ENCODE peak calls at places on chromosomes 1 and 21, in seven cellular contexts. R, Q, W, S, M, A and O are unnamed samples.

GRCh38 chr1:16015491-16015890 is 2.4 kb downstream of the HSPB7 start:
- DNase-seq in Q (no peak), R (no peak), W (no peak), M (no peak), A (peak), S (no peak), O (no peak)

GRCh38 chr1:22625262-22625925 is 11.0 kb upstream of the C1QA start:
- DNase-seq in M (no peak), Q (no peak), R (no peak), S (no peak), A (no peak), W (peak), O (no peak)

GRCh38 chr1:77757616-77758015 is 2.0 kb downstream of the USP33 start:
- DNase-seq in W (peak), Q (peak), R (no peak), S (no peak), M (no peak), A (no peak), O (no peak)

GRCh38 chr1:153790996-153791855 is 16.0 kb downstream of the SLC27A3 start:
- DNase-seq in Q (no peak), W (peak), M (no peak), R (no peak), A (peak), S (no peak), O (no peak)

GRCh38 chr1:211372463-211372862 is 45.8 kb downstream of the TRAF5 start:
- DNase-seq in Q (no peak), W (no peak), S (no peak), M (no peak), A (no peak), R (no peak), O (no peak)

GRCh38 chr1:42765832-42766722 is 751 bp downstream of the P3H1 start:
- DNase-seq in W (peak), Q (no peak), M (no peak), A (peak), R (no peak), S (peak), O (no peak)

GRCh38 chr1:161089938-161090337 is 580 bp upstream of the NECTIN4 start:
- DNase-seq in W (no peak), S (no peak), A (no peak), M (no peak), R (no peak), Q (no peak), O (no peak)

GRCh38 chr1:22031214-22031962 is 21.1 kb upstream of the CDC42 start:
- DNase-seq in A (no peak), Q (no peak), W (peak), M (no peak), S (no peak), R (no peak), O (peak)

GRCh38 chr1:157156058-157156541 is 17.9 kb upstream of the ETV3 start:
- DNase-seq in Q (no peak), R (peak), A (peak), M (peak), S (peak), W (peak), O (peak)

GRCh38 chr1:54124472-54124871 is 28.3 kb downstream of the CDCP2 start:
- DNase-seq in M (no peak), S (no peak), R (no peak), A (peak), W (no peak), Q (no peak), O (no peak)

GRCh38 chr1:81254068-81254467 is 546.7 kb upstream of the ADGRL2 start:
- DNase-seq in Q (no peak), W (no peak), A (no peak), S (no peak), R (no peak), M (no peak), O (no peak)

GRCh38 chr1:84855947-84856660 is 36.9 kb downstream of the LPAR3 start:
- DNase-seq in A (no peak), Q (no peak), S (no peak), M (no peak), W (no peak), R (no peak), O (no peak)

GRCh38 chr21:35014302-35015044 is 34.6 kb downstream of the RUNX1 start:
- DNase-seq in M (no peak), W (no peak), R (peak), Q (no peak), A (no peak), S (no peak), O (no peak)

GRCh38 chr1:97571760-97572159 is 349.1 kb downstream of the DPYD start:
- DNase-seq in R (no peak), S (no peak), W (no peak), Q (no peak), M (no peak), A (no peak), O (no peak)

GRCh38 chr1:173206816-173207595 is at the start of gene TNFSF4:
- DNase-seq in W (peak), S (peak), Q (no peak), M (no peak), R (no peak), A (no peak), O (no peak)